ENCODE peak calls at places on chromosomes 7 and 10, in eight cellular contexts. One of them, this sample, is unnamed.

GRCh38 chr10:75814071-75814470 is 382.6 kb downstream of the LRMDA start:
- DNase-seq in spleen: no peak
- DNase-seq in AG04449: no peak
- DNase-seq in NCI-H2081: no peak
- DNase-seq in SW480: no peak
- DNase-seq in mesenchymal stem cell: no peak
- DNase-seq in chondrocyte: no peak
- DNase-seq in HL-60: no peak
- DNase-seq in this sample: no peak

GRCh38 chr10:76206797-76207352 is 775.5 kb downstream of the LRMDA start:
- DNase-seq in spleen: no peak
- DNase-seq in AG04449: no peak
- DNase-seq in NCI-H2081: no peak
- DNase-seq in SW480: peak; percentile 6
- DNase-seq in mesenchymal stem cell: peak; percentile 65
- DNase-seq in chondrocyte: no peak
- DNase-seq in HL-60: no peak
- DNase-seq in this sample: no peak

GRCh38 chr10:57973451-57973850 is 294.2 kb downstream of the IPMK start:
- DNase-seq in spleen: no peak
- DNase-seq in AG04449: no peak
- DNase-seq in NCI-H2081: no peak
- DNase-seq in SW480: no peak
- DNase-seq in mesenchymal stem cell: no peak
- DNase-seq in chondrocyte: no peak
- DNase-seq in HL-60: no peak
- DNase-seq in this sample: no peak

GRCh38 chr7:50709151-50709550 is 73.5 kb downstream of the GRB10 start:
- DNase-seq in spleen: no peak
- DNase-seq in AG04449: no peak
- DNase-seq in NCI-H2081: no peak
- DNase-seq in SW480: no peak
- DNase-seq in mesenchymal stem cell: no peak
- DNase-seq in chondrocyte: no peak
- DNase-seq in HL-60: no peak
- DNase-seq in this sample: no peak

GRCh38 chr7:64888901-64889685 is 14.0 kb upstream of the ZNF273 start:
- DNase-seq in spleen: peak; percentile 88
- DNase-seq in AG04449: no peak
- DNase-seq in NCI-H2081: no peak
- DNase-seq in SW480: peak; percentile 23
- DNase-seq in mesenchymal stem cell: peak; percentile 14
- DNase-seq in chondrocyte: no peak
- DNase-seq in HL-60: no peak
- DNase-seq in this sample: no peak

GRCh38 chr10:30783939-30784500 is 154.5 kb upstream of the LYZL2 start:
- DNase-seq in spleen: peak; percentile 95
- DNase-seq in AG04449: peak; percentile 59
- DNase-seq in NCI-H2081: peak; percentile 75
- DNase-seq in SW480: peak; percentile 71
- DNase-seq in mesenchymal stem cell: peak; percentile 90
- DNase-seq in chondrocyte: no peak
- DNase-seq in HL-60: peak; percentile 71
- DNase-seq in this sample: peak; percentile 22

GRCh38 chr7:32506266-32507054 is 11.2 kb downstream of the AVL9 start:
- DNase-seq in spleen: no peak
- DNase-seq in AG04449: peak; percentile 84
- DNase-seq in NCI-H2081: no peak
- DNase-seq in SW480: peak; percentile 37
- DNase-seq in mesenchymal stem cell: peak; percentile 95
- DNase-seq in chondrocyte: no peak
- DNase-seq in HL-60: no peak
- DNase-seq in this sample: no peak

GRCh38 chr7:154336295-154336694 is 284.1 kb downstream of the DPP6 start:
- DNase-seq in spleen: no peak
- DNase-seq in AG04449: no peak
- DNase-seq in NCI-H2081: no peak
- DNase-seq in SW480: no peak
- DNase-seq in mesenchymal stem cell: no peak
- DNase-seq in chondrocyte: no peak
- DNase-seq in HL-60: no peak
- DNase-seq in this sample: no peak

GRCh38 chr10:110311357-110311949 is 6.7 kb upstream of the SMNDC1 start:
- DNase-seq in spleen: no peak
- DNase-seq in AG04449: no peak
- DNase-seq in NCI-H2081: peak; percentile 52
- DNase-seq in SW480: peak; percentile 66
- DNase-seq in mesenchymal stem cell: peak; percentile 70
- DNase-seq in chondrocyte: no peak
- DNase-seq in HL-60: no peak
- DNase-seq in this sample: no peak

GRCh38 chr7:157809154-157809862 is 472.5 kb downstream of the DNAJB6 start:
- DNase-seq in spleen: peak; percentile 58
- DNase-seq in AG04449: no peak
- DNase-seq in NCI-H2081: no peak
- DNase-seq in SW480: no peak
- DNase-seq in mesenchymal stem cell: no peak
- DNase-seq in chondrocyte: peak; percentile 93
- DNase-seq in HL-60: no peak
- DNase-seq in this sample: no peak

GRCh38 chr10:14859775-14860174 is 18.9 kb upstream of the SUV39H2 start:
- DNase-seq in spleen: no peak
- DNase-seq in AG04449: no peak
- DNase-seq in NCI-H2081: no peak
- DNase-seq in SW480: no peak
- DNase-seq in mesenchymal stem cell: no peak
- DNase-seq in chondrocyte: no peak
- DNase-seq in HL-60: no peak
- DNase-seq in this sample: no peak

GRCh38 chr10:84522612-84523462 is 194.4 kb downstream of the CCSER2 start:
- DNase-seq in spleen: no peak
- DNase-seq in AG04449: no peak
- DNase-seq in NCI-H2081: no peak
- DNase-seq in SW480: peak; percentile 22
- DNase-seq in mesenchymal stem cell: no peak
- DNase-seq in chondrocyte: no peak
- DNase-seq in HL-60: no peak
- DNase-seq in this sample: no peak

GRCh38 chr10:49606981-49607535 is 3.1 kb upstream of the SLC18A3 start:
- DNase-seq in spleen: peak; percentile 88
- DNase-seq in AG04449: no peak
- DNase-seq in NCI-H2081: no peak
- DNase-seq in SW480: peak; percentile 50
- DNase-seq in mesenchymal stem cell: peak; percentile 63
- DNase-seq in chondrocyte: peak; percentile 92
- DNase-seq in HL-60: peak; percentile 45
- DNase-seq in this sample: peak; percentile 53

GRCh38 chr7:155356323-155357105 is 58.8 kb downstream of the INSIG1 start:
- DNase-seq in spleen: peak; percentile 49
- DNase-seq in AG04449: no peak
- DNase-seq in NCI-H2081: peak; percentile 24
- DNase-seq in SW480: peak; percentile 45
- DNase-seq in mesenchymal stem cell: peak; percentile 10
- DNase-seq in chondrocyte: no peak
- DNase-seq in HL-60: no peak
- DNase-seq in this sample: no peak

GRCh38 chr7:17493451-17493850 is 195.0 kb downstream of the AHR start:
- DNase-seq in spleen: no peak
- DNase-seq in AG04449: no peak
- DNase-seq in NCI-H2081: no peak
- DNase-seq in SW480: no peak
- DNase-seq in mesenchymal stem cell: no peak
- DNase-seq in chondrocyte: no peak
- DNase-seq in HL-60: no peak
- DNase-seq in this sample: no peak

GRCh38 chr10:95414844-95415545 is 124.2 kb upstream of the PDLIM1 start:
- DNase-seq in spleen: no peak
- DNase-seq in AG04449: no peak
- DNase-seq in NCI-H2081: no peak
- DNase-seq in SW480: no peak
- DNase-seq in mesenchymal stem cell: no peak
- DNase-seq in chondrocyte: no peak
- DNase-seq in HL-60: no peak
- DNase-seq in this sample: no peak

GRCh38 chr10:15315286-15315685 is 55.8 kb downstream of the FAM171A1 start:
- DNase-seq in spleen: no peak
- DNase-seq in AG04449: no peak
- DNase-seq in NCI-H2081: no peak
- DNase-seq in SW480: no peak
- DNase-seq in mesenchymal stem cell: no peak
- DNase-seq in chondrocyte: no peak
- DNase-seq in HL-60: no peak
- DNase-seq in this sample: no peak

GRCh38 chr10:6607187-6607586 is 27.1 kb upstream of the PRKCQ start:
- DNase-seq in spleen: no peak
- DNase-seq in AG04449: no peak
- DNase-seq in NCI-H2081: no peak
- DNase-seq in SW480: no peak
- DNase-seq in mesenchymal stem cell: no peak
- DNase-seq in chondrocyte: no peak
- DNase-seq in HL-60: no peak
- DNase-seq in this sample: no peak

GRCh38 chr7:84073476-84073875 is 121.1 kb downstream of the SEMA3A start:
- DNase-seq in spleen: no peak
- DNase-seq in AG04449: no peak
- DNase-seq in NCI-H2081: no peak
- DNase-seq in SW480: no peak
- DNase-seq in mesenchymal stem cell: peak; percentile 73
- DNase-seq in chondrocyte: no peak
- DNase-seq in HL-60: peak; percentile 8
- DNase-seq in this sample: no peak

GRCh38 chr10:124415210-124415609 is 3.5 kb downstream of the OAT start:
- DNase-seq in spleen: no peak
- DNase-seq in AG04449: no peak
- DNase-seq in NCI-H2081: no peak
- DNase-seq in SW480: no peak
- DNase-seq in mesenchymal stem cell: no peak
- DNase-seq in chondrocyte: no peak
- DNase-seq in HL-60: no peak
- DNase-seq in this sample: no peak

GRCh38 chr10:74058071-74058470 is 60.2 kb downstream of the VCL start:
- DNase-seq in spleen: no peak
- DNase-seq in AG04449: no peak
- DNase-seq in NCI-H2081: no peak
- DNase-seq in SW480: no peak
- DNase-seq in mesenchymal stem cell: no peak
- DNase-seq in chondrocyte: no peak
- DNase-seq in HL-60: no peak
- DNase-seq in this sample: no peak

GRCh38 chr7:114910787-114911186 is 11.1 kb upstream of the MDFIC start:
- DNase-seq in spleen: no peak
- DNase-seq in AG04449: no peak
- DNase-seq in NCI-H2081: no peak
- DNase-seq in SW480: no peak
- DNase-seq in mesenchymal stem cell: peak; percentile 42
- DNase-seq in chondrocyte: no peak
- DNase-seq in HL-60: no peak
- DNase-seq in this sample: no peak

This sample was measured in SK-N-MC.